ENCODE peak calls at places on chromosomes 5 and 9, in eight cellular contexts. One of them, this sample, is unnamed.

GRCh38 chr5:42677156-42677842 is 79.3 kb upstream of the CCDC152 start:
- DNase-seq in neuronal stem cell: no peak
- DNase-seq in stimulated activated CD8-positive, alpha-beta memory T cell treated with anti-CD3 and anti-CD28 coated beads, Interleukin-15, amount 100 ng/mL, for 24 hours: no peak
- DNase-seq in RWPE1: no peak
- DNase-seq in progenitor cell of endocrine pancreas: no peak
- DNase-seq in Calu3: no peak
- DNase-seq in psoas muscle: no peak
- DNase-seq in GM18507: no peak
- DNase-seq in this sample: no peak

GRCh38 chr9:125889122-125889523 is 141.9 kb downstream of the PBX3 start:
- DNase-seq in neuronal stem cell: no peak
- DNase-seq in stimulated activated CD8-positive, alpha-beta memory T cell treated with anti-CD3 and anti-CD28 coated beads, Interleukin-15, amount 100 ng/mL, for 24 hours: no peak
- DNase-seq in RWPE1: no peak
- DNase-seq in progenitor cell of endocrine pancreas: no peak
- DNase-seq in Calu3: no peak
- DNase-seq in psoas muscle: peak; percentile 52
- DNase-seq in GM18507: no peak
- DNase-seq in this sample: no peak

GRCh38 chr9:686381-686813 is 155.1 kb upstream of the DMRT1 start:
- DNase-seq in neuronal stem cell: no peak
- DNase-seq in stimulated activated CD8-positive, alpha-beta memory T cell treated with anti-CD3 and anti-CD28 coated beads, Interleukin-15, amount 100 ng/mL, for 24 hours: no peak
- DNase-seq in RWPE1: peak; percentile 61
- DNase-seq in progenitor cell of endocrine pancreas: no peak
- DNase-seq in Calu3: no peak
- DNase-seq in psoas muscle: no peak
- DNase-seq in GM18507: no peak
- DNase-seq in this sample: peak; percentile 40

GRCh38 chr9:84062538-84062937 is 81.9 kb downstream of the RMI1 start:
- DNase-seq in neuronal stem cell: no peak
- DNase-seq in stimulated activated CD8-positive, alpha-beta memory T cell treated with anti-CD3 and anti-CD28 coated beads, Interleukin-15, amount 100 ng/mL, for 24 hours: no peak
- DNase-seq in RWPE1: no peak
- DNase-seq in progenitor cell of endocrine pancreas: no peak
- DNase-seq in Calu3: no peak
- DNase-seq in psoas muscle: peak; percentile 82
- DNase-seq in GM18507: no peak
- DNase-seq in this sample: no peak

GRCh38 chr5:82222597-82223574 is 55.3 kb downstream of the RPS23 start:
- DNase-seq in neuronal stem cell: no peak
- DNase-seq in stimulated activated CD8-positive, alpha-beta memory T cell treated with anti-CD3 and anti-CD28 coated beads, Interleukin-15, amount 100 ng/mL, for 24 hours: no peak
- DNase-seq in RWPE1: no peak
- DNase-seq in progenitor cell of endocrine pancreas: no peak
- DNase-seq in Calu3: no peak
- DNase-seq in psoas muscle: no peak
- DNase-seq in GM18507: no peak
- DNase-seq in this sample: peak; percentile 92

GRCh38 chr5:95317085-95317484 is 32.2 kb upstream of the MCTP1 start:
- DNase-seq in neuronal stem cell: no peak
- DNase-seq in stimulated activated CD8-positive, alpha-beta memory T cell treated with anti-CD3 and anti-CD28 coated beads, Interleukin-15, amount 100 ng/mL, for 24 hours: no peak
- DNase-seq in RWPE1: no peak
- DNase-seq in progenitor cell of endocrine pancreas: no peak
- DNase-seq in Calu3: no peak
- DNase-seq in psoas muscle: no peak
- DNase-seq in GM18507: no peak
- DNase-seq in this sample: no peak

GRCh38 chr5:75463726-75464125 is 47.7 kb downstream of the CERT1 start:
- DNase-seq in neuronal stem cell: no peak
- DNase-seq in stimulated activated CD8-positive, alpha-beta memory T cell treated with anti-CD3 and anti-CD28 coated beads, Interleukin-15, amount 100 ng/mL, for 24 hours: no peak
- DNase-seq in RWPE1: peak; percentile 23
- DNase-seq in progenitor cell of endocrine pancreas: no peak
- DNase-seq in Calu3: peak; percentile 47
- DNase-seq in psoas muscle: no peak
- DNase-seq in GM18507: no peak
- DNase-seq in this sample: no peak

GRCh38 chr9:32395483-32396216 is 11.2 kb downstream of the ACO1 start:
- DNase-seq in neuronal stem cell: no peak
- DNase-seq in stimulated activated CD8-positive, alpha-beta memory T cell treated with anti-CD3 and anti-CD28 coated beads, Interleukin-15, amount 100 ng/mL, for 24 hours: no peak
- DNase-seq in RWPE1: peak; percentile 79
- DNase-seq in progenitor cell of endocrine pancreas: no peak
- DNase-seq in Calu3: peak; percentile 18
- DNase-seq in psoas muscle: peak; percentile 78
- DNase-seq in GM18507: no peak
- DNase-seq in this sample: no peak

GRCh38 chr9:15211994-15212501 is 95.0 kb downstream of the TTC39B start:
- DNase-seq in neuronal stem cell: no peak
- DNase-seq in stimulated activated CD8-positive, alpha-beta memory T cell treated with anti-CD3 and anti-CD28 coated beads, Interleukin-15, amount 100 ng/mL, for 24 hours: no peak
- DNase-seq in RWPE1: no peak
- DNase-seq in progenitor cell of endocrine pancreas: no peak
- DNase-seq in Calu3: no peak
- DNase-seq in psoas muscle: no peak
- DNase-seq in GM18507: no peak
- DNase-seq in this sample: no peak

This sample was measured in trophoblast cell.